ENCODE peak calls at places on chromosome 16, in ten cellular contexts. R is A549, M is GM12878, Q is ovary, H is HepG2, T is transverse colon, Y is upper lobe of left lung, J is sigmoid colon, F is suprapubic skin, B is stomach. X is an unnamed sample. For H3K4me1, the result is how much of the 10 kb centered on the place peaks cover.

GRCh38 chr16:1102333-1102700 is 6.3 kb upstream of the C1QTNF8 start:
- DNase-seq in R (no peak), M (no peak), Q (no peak), H (no peak), T (no peak), Y (no peak), J (no peak), F (no peak), B (no peak), X (no peak)

GRCh38 chr16:425082-425718 is at the start of gene RAB11FIP3:
- DNase-seq in R (peak), M (peak), Q (peak), H (peak), T (peak), Y (peak), J (peak), F (peak), B (peak), X (peak)

GRCh38 chr16:70476272-70477020 is 22.1 kb downstream of the FCSK start:
- DNase-seq in R (no peak), M (peak), Q (no peak), H (no peak), T (no peak), Y (no peak), J (no peak), F (no peak), B (peak), X (no peak)

GRCh38 chr16:17108596-17108995 is 362.2 kb downstream of the XYLT1 start:
- DNase-seq in R (no peak), M (no peak), Q (no peak), H (no peak), T (no peak), Y (peak), J (no peak), F (no peak), B (no peak), X (no peak)

GRCh38 chr16:23333962-23334361 is 31.9 kb downstream of the SCNN1B start:
- DNase-seq in R (no peak), M (no peak), Q (no peak), H (no peak), T (no peak), Y (no peak), J (no peak), F (no peak), B (no peak), X (no peak)

GRCh38 chr16:23729503-23730424 is 16.7 kb upstream of the ERN2 start:
- DNase-seq in R (no peak), M (no peak), Q (no peak), H (peak), T (peak), Y (no peak), J (no peak), F (no peak), B (peak), X (peak)

GRCh38 chr16:52574105-52574437 is 27.1 kb upstream of the TOX3 start:
- DNase-seq in R (no peak), M (no peak), Q (no peak), H (no peak), T (no peak), Y (no peak), J (no peak), F (no peak), B (no peak), X (no peak)

GRCh38 chr16:19118938-19119431 is 5.2 kb downstream of the ITPRIPL2 start:
- DNase-seq in R (peak), M (no peak), Q (peak), H (no peak), T (peak), Y (no peak), J (peak), F (no peak), B (no peak), X (peak)

GRCh38 chr16:24367186-24367585 is 111.1 kb downstream of the CACNG3 start:
- DNase-seq in R (no peak), M (no peak), Q (no peak), H (no peak), T (no peak), Y (no peak), J (no peak), F (no peak), B (no peak), X (no peak)

GRCh38 chr16:59067207-59067606 is 333.1 kb upstream of the GOT2 start:
- DNase-seq in R (no peak), M (no peak), Q (no peak), H (no peak), T (peak), Y (no peak), J (no peak), F (no peak), B (no peak), X (no peak)

GRCh38 chr16:57092786-57093301 is 461 bp downstream of the CPNE2 start:
- DNase-seq in R (peak), M (no peak), Q (peak), H (no peak), T (peak), Y (peak), J (no peak), F (no peak), B (peak), X (peak)

GRCh38 chr16:48541108-48541786 is 68.7 kb downstream of the N4BP1 start:
- DNase-seq in R (no peak), M (no peak), Q (no peak), H (no peak), T (no peak), Y (no peak), J (no peak), F (no peak), B (no peak), X (no peak)

GRCh38 chr16:68406458-68407041 is 41.8 kb downstream of the SMPD3 start:
- DNase-seq in R (no peak), M (no peak), Q (no peak), H (no peak), T (no peak), Y (no peak), J (no peak), F (no peak), B (no peak), X (no peak)
- TF ChIP-seq EP300 in R (no peak), M (no peak), Q (no peak), H (no peak), T (no peak), Y (no peak), J (no peak), F (no peak), B (no peak), X (no peak)

DNA sequence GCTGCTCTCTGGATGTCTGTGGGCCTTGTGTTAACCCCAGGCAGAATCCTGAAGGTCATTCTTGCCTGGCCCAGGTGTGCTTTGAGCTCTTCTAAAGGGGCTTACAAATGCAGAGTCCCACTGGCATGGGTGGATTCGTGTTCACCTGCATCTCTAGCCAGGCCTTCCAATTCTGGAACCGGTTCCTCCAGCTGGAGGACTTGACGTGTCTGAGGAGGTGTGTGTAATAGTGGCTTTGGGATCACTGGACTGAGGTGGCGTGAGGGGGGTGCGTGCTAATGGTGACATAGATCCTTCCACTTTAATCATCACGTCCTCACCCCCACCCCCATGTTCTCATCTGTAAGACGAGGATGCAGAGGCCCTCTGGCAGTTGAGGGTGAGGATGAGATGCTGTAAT is 4.8 kb downstream of the GSE1 start:
- DNase-seq in R (no peak), M (no peak), Q (no peak), H (no peak), T (no peak), Y (no peak), J (no peak), F (no peak), B (peak), X (no peak)
- H3K4me1 ChIP-seq in R (under half), M (under half), Q (under half), H (half or more), T (half or more), Y (half or more), J (under half), F (half or more), B (half or more), X (half or more)

GRCh38 chr16:84096447-84097005 is 20.2 kb downstream of the MBTPS1 start:
- DNase-seq in R (no peak), M (no peak), Q (no peak), H (peak), T (peak), Y (no peak), J (no peak), F (no peak), B (peak), X (no peak)
- TF ChIP-seq EP300 in R (no peak), M (no peak), Q (no peak), H (peak), T (no peak), Y (no peak), J (no peak), F (no peak), B (no peak), X (no peak)

GRCh38 chr16:50695017-50696000 is 1.9 kb downstream of the NOD2 start:
- DNase-seq in R (no peak), M (no peak), Q (no peak), H (no peak), T (no peak), Y (no peak), J (no peak), F (no peak), B (no peak), X (no peak)
- H3K4me1 ChIP-seq in R (under half), M (half or more), Q (under half), H (half or more), T (under half), Y (under half), J (under half), F (half or more), B (half or more), X (under half)

GRCh38 chr16:12659871-12660270 is 143.8 kb downstream of the CPPED1 start:
- DNase-seq in R (no peak), M (no peak), Q (no peak), H (no peak), T (no peak), Y (no peak), J (no peak), F (no peak), B (no peak), X (no peak)

GRCh38 chr16:12664334-12664733 is 139.4 kb downstream of the CPPED1 start:
- DNase-seq in R (no peak), M (no peak), Q (no peak), H (no peak), T (no peak), Y (no peak), J (no peak), F (no peak), B (no peak), X (no peak)

GRCh38 chr16:12658506-12658905 is 145.2 kb downstream of the CPPED1 start:
- DNase-seq in R (no peak), M (no peak), Q (no peak), H (no peak), T (no peak), Y (no peak), J (no peak), F (no peak), B (no peak), X (no peak)

GRCh38 chr16:12661656-12662172 is 142.0 kb downstream of the CPPED1 start:
- DNase-seq in R (no peak), M (no peak), Q (no peak), H (peak), T (no peak), Y (no peak), J (no peak), F (no peak), B (no peak), X (peak)
- TF ChIP-seq EP300 in R (no peak), M (no peak), Q (no peak), H (no peak), T (no peak), Y (no peak), J (no peak), F (no peak), B (no peak), X (no peak)

GRCh38 chr16:31132979-31133599 is 2.4 kb downstream of the PRSS8 start:
- DNase-seq in R (no peak), M (no peak), Q (no peak), H (no peak), T (no peak), Y (peak), J (no peak), F (no peak), B (no peak), X (no peak)

GRCh38 chr16:31134625-31135534 is 647 bp downstream of the PRSS8 start:
- DNase-seq in R (no peak), M (no peak), Q (no peak), H (no peak), T (peak), Y (no peak), J (no peak), F (no peak), B (peak), X (no peak)

GRCh38 chr16:31136287-31136662 is 748 bp upstream of the PRSS8 start:
- DNase-seq in R (no peak), M (no peak), Q (no peak), H (no peak), T (no peak), Y (no peak), J (no peak), F (no peak), B (no peak), X (no peak)

GRCh38 chr16:31134091-31134571 is 1.4 kb downstream of the PRSS8 start:
- DNase-seq in R (no peak), M (no peak), Q (no peak), H (no peak), T (no peak), Y (no peak), J (no peak), F (no peak), B (no peak), X (peak)

DNA sequence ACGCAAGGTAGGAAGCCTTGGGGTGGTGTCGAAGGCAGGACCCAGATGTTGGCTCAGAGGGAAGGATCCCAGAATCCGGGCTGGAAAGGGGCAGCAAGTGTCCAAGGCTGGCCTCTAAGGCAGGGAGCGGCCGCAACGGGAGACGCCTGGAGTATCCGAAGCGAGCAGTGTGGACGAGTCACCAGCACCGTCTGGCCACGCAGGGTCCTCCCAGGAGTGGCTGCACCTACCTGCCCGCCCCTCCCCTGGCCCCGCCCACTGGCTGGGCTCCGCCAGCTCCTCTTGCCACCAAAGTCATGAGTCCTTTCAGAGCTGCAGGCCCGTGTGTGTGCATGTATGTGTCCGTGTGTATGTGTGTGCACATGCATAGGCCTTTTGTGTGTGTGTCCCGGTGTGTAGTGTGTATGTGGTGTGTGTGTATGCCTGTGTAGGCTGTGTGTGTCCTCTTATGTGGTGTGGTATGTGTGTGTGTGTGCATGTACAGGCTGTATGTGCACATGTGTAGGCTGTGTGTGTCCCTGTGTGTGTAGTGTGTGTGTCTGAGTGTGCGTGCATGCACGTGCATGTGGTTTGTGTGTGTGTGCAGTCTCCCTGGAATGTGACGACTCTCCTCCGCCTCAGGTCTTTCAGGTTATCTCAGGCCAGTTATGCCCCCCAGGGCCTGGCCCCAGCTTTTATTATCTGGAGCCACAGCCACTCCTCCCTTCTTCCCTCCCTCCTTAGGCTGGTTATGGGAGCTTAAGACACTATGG is at the start of gene PRSS8:
- DNase-seq in R (no peak), M (no peak), Q (no peak), H (no peak), T (peak), Y (peak), J (no peak), F (no peak), B (peak), X (peak)
- H3K4me1 ChIP-seq in R (under half), M (under half), Q (under half), H (half or more), T (half or more), Y (under half), J (under half), F (half or more), B (half or more), X (under half)

X was measured in K562.